ENCODE peak calls at places on chromosomes 5 and 9, in ten cellular contexts. P is choroid plexus epithelial cell; S is psoas muscle; F is stimulated activated CD8-positive, alpha-beta memory T cell treated with anti-CD3 and anti-CD28 coated beads, Interleukin-2, amount 100 ng/mL, for 1 hour; C is activated T-cell treated with anti-CD3 and anti-CD28 coated beads for 1 hour; E is T-helper 9 cell; G is sigmoid colon; M is GM04504; K is T-helper 1 cell; U is stimulated activated CD4-positive, alpha-beta T cell treated with anti-CD3 and anti-CD28 coated beads, Interleukin-1b, Interleukin-23, amount 100 ng/mL, for 1 hour. Y is an unnamed sample.

GRCh38 chr5:179309751-179310320 is 35.4 kb downstream of the ADAMTS2 start:
- DNase-seq in U (no peak), S (no peak), E (no peak), P (no peak), M (no peak), F (no peak), G (peak; percentile 60), C (no peak), K (no peak), Y (peak; percentile 4)

GRCh38 chr5:126016256-126016655 is 407.0 kb upstream of the GRAMD2B start:
- DNase-seq in M (no peak), U (no peak), G (no peak), E (no peak), K (no peak), P (no peak), F (no peak), C (no peak), S (peak; percentile 46), Y (no peak)

GRCh38 chr5:10229306-10230048 is 20.2 kb downstream of the ATPSCKMT start:
- DNase-seq in G (no peak), M (peak; percentile 45), S (no peak), P (peak; percentile 60), E (no peak), K (no peak), U (no peak), C (no peak), F (no peak), Y (no peak)

GRCh38 chr5:154850255-154851062 is at the start of gene FAXDC2:
- DNase-seq in M (peak; percentile 44), C (no peak), G (peak; percentile 93), U (no peak), P (peak; percentile 92), S (peak; percentile 85), K (no peak), E (no peak), F (no peak), Y (peak; percentile 50)

GRCh38 chr5:96875805-96876291 is 452 bp upstream of the ERAP2 start:
- DNase-seq in F (no peak), P (no peak), M (no peak), S (no peak), U (no peak), K (peak; percentile 37), C (no peak), E (no peak), G (no peak), Y (no peak)

GRCh38 chr9:129496187-129497063 is 124.5 kb downstream of the C9orf50 start:
- DNase-seq in S (peak; percentile 97), U (peak; percentile 58), C (peak; percentile 84), G (peak; percentile 99), P (peak; percentile 98), M (no peak), F (peak; percentile 73), E (peak; percentile 71), K (peak; percentile 63), Y (peak; percentile 94)

GRCh38 chr9:121322037-121322736 is 47.9 kb downstream of the STOM start:
- DNase-seq in U (no peak), S (no peak), E (no peak), F (no peak), K (no peak), G (no peak), C (no peak), M (peak; percentile 83), P (peak; percentile 96), Y (no peak)

GRCh38 chr9:108439967-108440366 is 415.8 kb downstream of the ACTL7B start:
- DNase-seq in K (no peak), U (no peak), M (peak; percentile 56), E (no peak), G (no peak), S (no peak), F (no peak), C (no peak), P (peak; percentile 70), Y (no peak)

GRCh38 chr9:97615439-97616072 is 17.6 kb downstream of the TSTD2 start:
- DNase-seq in M (peak; percentile 33), S (no peak), K (peak; percentile 43), C (peak; percentile 39), F (peak; percentile 24), E (peak; percentile 39), U (no peak), P (peak; percentile 78), G (peak; percentile 81), Y (peak; percentile 64)

GRCh38 chr5:93583799-93584530 is 943 bp downstream of the NR2F1 start:
- DNase-seq in G (peak; percentile 71), E (no peak), C (no peak), U (no peak), M (no peak), S (peak; percentile 81), K (no peak), P (no peak), F (no peak), Y (peak; percentile 57)

GRCh38 chr5:60843693-60844428 is at the start of gene ELOVL7:
- DNase-seq in P (peak; percentile 32), E (no peak), K (peak; percentile 14), S (peak; percentile 67), C (no peak), G (no peak), U (no peak), M (no peak), F (peak; percentile 15), Y (peak; percentile 93)

GRCh38 chr9:134618823-134619454 is 22.7 kb upstream of the COL5A1 start:
- DNase-seq in G (no peak), E (no peak), M (no peak), P (no peak), U (no peak), S (no peak), F (no peak), C (no peak), K (no peak), Y (peak; percentile 3)

GRCh38 chr5:159453209-159453608 is 122.9 kb upstream of the IL12B start:
- DNase-seq in F (no peak), U (no peak), S (no peak), K (no peak), P (no peak), C (no peak), E (no peak), G (no peak), M (no peak), Y (no peak)

GRCh38 chr5:77305921-77306320 is 95.4 kb downstream of the PDE8B start:
- DNase-seq in U (no peak), K (no peak), G (peak; percentile 79), C (no peak), S (no peak), M (peak; percentile 62), E (no peak), F (no peak), P (no peak), Y (no peak)

GRCh38 chr5:5303242-5303641 is 119.2 kb upstream of the ICE1 start:
- DNase-seq in U (no peak), P (no peak), K (no peak), F (no peak), S (no peak), E (no peak), G (no peak), C (no peak), M (no peak), Y (no peak)

GRCh38 chr5:147675168-147675567 is 107.4 kb downstream of the JAKMIP2 start:
- DNase-seq in K (no peak), U (no peak), G (no peak), P (peak; percentile 4), M (no peak), F (no peak), S (no peak), C (no peak), E (no peak), Y (no peak)

GRCh38 chr5:172407241-172407691 is 47.1 kb downstream of the SH3PXD2B start:
- DNase-seq in F (no peak), P (no peak), K (no peak), S (no peak), G (peak; percentile 69), E (no peak), U (no peak), C (no peak), M (no peak), Y (no peak)

GRCh38 chr5:16144416-16144815 is 35.2 kb downstream of the MARCHF11 start:
- DNase-seq in P (no peak), S (no peak), G (no peak), U (no peak), C (no peak), F (no peak), E (no peak), M (no peak), K (no peak), Y (no peak)

GRCh38 chr9:28203036-28203435 is 629.8 kb upstream of the C9orf72 start:
- DNase-seq in S (no peak), E (no peak), C (no peak), G (no peak), U (no peak), M (no peak), K (no peak), F (no peak), P (no peak), Y (no peak)

GRCh38 chr5:92641031-92641962 is 939.7 kb downstream of the NR2F1-AS1 start:
- DNase-seq in M (peak; percentile 53), E (no peak), P (peak; percentile 92), K (no peak), S (no peak), C (no peak), F (no peak), G (no peak), U (no peak), Y (no peak)

GRCh38 chr5:150272531-150272930 is 17.0 kb downstream of the CAMK2A start:
- DNase-seq in K (no peak), M (peak; percentile 28), P (peak; percentile 66), S (no peak), F (no peak), G (no peak), E (no peak), U (no peak), C (no peak), Y (peak; percentile 56)

GRCh38 chr5:92332039-92332438 is 948.9 kb upstream of the ARRDC3 start:
- DNase-seq in M (no peak), E (no peak), G (no peak), S (no peak), P (no peak), U (no peak), C (no peak), F (no peak), K (no peak), Y (no peak)

GRCh38 chr5:153863941-153864340 is 174.8 kb downstream of the FAM114A2 start:
- DNase-seq in K (no peak), P (no peak), M (no peak), G (no peak), S (no peak), C (no peak), E (no peak), F (no peak), U (no peak), Y (no peak)

GRCh38 chr9:123339666-123340414 is 16.2 kb upstream of the CRB2 start:
- DNase-seq in P (peak; percentile 29), E (peak; percentile 11), C (no peak), F (no peak), S (no peak), U (no peak), G (no peak), K (no peak), M (no peak), Y (no peak)

GRCh38 chr5:139473565-139473964 is 2.8 kb downstream of the SMIM33 start:
- DNase-seq in E (no peak), S (no peak), K (no peak), U (no peak), M (no peak), G (no peak), C (no peak), F (no peak), P (no peak), Y (no peak)